ENCODE peak calls at places on chromosomes 5 and 9, in five cellular contexts. S is HCT116, D is H1, K is GM12878, E is K562. B is an unnamed sample.
A peak's percentile ranks its signal among the peaks of the same experiment; 100 is the strongest.

GRCh38 chr9:91163773-91164471 is 197.8 kb downstream of the AUH start:
- DNase-seq in S (no peak), D (no peak), K (no peak), E (no peak), B (no peak)

GRCh38 chr9:106921341-106921899 is 58.5 kb downstream of the ZNF462 start:
- DNase-seq in S (peak; percentile 23), D (no peak), K (no peak), E (no peak), B (no peak)

GRCh38 chr5:163205645-163206044 is 231.8 kb upstream of the CCNG1 start:
- DNase-seq in S (no peak), D (no peak), K (no peak), E (no peak), B (no peak)

GRCh38 chr5:142281012-142281374 is 43.8 kb downstream of the SPRY4 start:
- DNase-seq in S (no peak), D (no peak), K (no peak), E (no peak), B (no peak)

GRCh38 chr5:68290260-68290674 is 74.7 kb downstream of the PIK3R1 start:
- DNase-seq in S (no peak), D (no peak), K (no peak), E (peak; percentile 29), B (peak; percentile 28)

GRCh38 chr9:13113201-13113600 is 166.3 kb downstream of the MPDZ start:
- DNase-seq in S (no peak), D (no peak), K (no peak), E (no peak), B (no peak)

GRCh38 chr5:82952326-82952725 is 124.9 kb downstream of the TMEM167A start:
- DNase-seq in S (no peak), D (no peak), K (no peak), E (no peak), B (no peak)

GRCh38 chr5:172123269-172123692 is 64.7 kb downstream of the STK10 start:
- DNase-seq in S (no peak), D (no peak), K (no peak), E (no peak), B (no peak)

GRCh38 chr5:34452170-34452828 is 203.8 kb upstream of the RAI14 start:
- DNase-seq in S (peak; percentile 34), D (no peak), K (no peak), E (no peak), B (peak; percentile 81)

GRCh38 chr5:133996683-133997252 is 8.0 kb downstream of the VDAC1 start:
- DNase-seq in S (no peak), D (peak; percentile 67), K (no peak), E (peak; percentile 37), B (no peak)

GRCh38 chr9:96489482-96489979 is 39.6 kb downstream of the HABP4 start:
- DNase-seq in S (no peak), D (no peak), K (no peak), E (no peak), B (no peak)

GRCh38 chr9:119961774-119962408 is 592.7 kb upstream of the BRINP1 start:
- DNase-seq in S (peak; percentile 27), D (peak; percentile 91), K (no peak), E (peak; percentile 49), B (peak; percentile 76)

GRCh38 chr9:126704157-126704941 is 90.6 kb downstream of the LMX1B start:
- DNase-seq in S (peak; percentile 29), D (peak; percentile 47), K (no peak), E (peak; percentile 66), B (peak; percentile 54)

GRCh38 chr5:97231025-97231636 is 48.1 kb upstream of the RIOK2 start:
- DNase-seq in S (peak; percentile 54), D (no peak), K (peak; percentile 20), E (peak; percentile 30), B (peak; percentile 84)

GRCh38 chr9:136441191-136441680 is 1.6 kb upstream of the INPP5E start:
- DNase-seq in S (no peak), D (no peak), K (no peak), E (no peak), B (no peak)

GRCh38 chr5:145887976-145888574 is 15.3 kb upstream of the GRXCR2 start:
- DNase-seq in S (peak; percentile 60), D (peak; percentile 61), K (no peak), E (peak; percentile 56), B (peak; percentile 27)

GRCh38 chr9:135661801-135662560 is 1.1 kb upstream of the LCN9 start:
- DNase-seq in S (no peak), D (peak; percentile 35), K (no peak), E (no peak), B (no peak)

GRCh38 chr9:108416321-108416720 is 439.5 kb downstream of the ACTL7B start:
- DNase-seq in S (peak; percentile 15), D (no peak), K (no peak), E (no peak), B (peak; percentile 60)

GRCh38 chr5:88660947-88661869 is 221.8 kb downstream of the MEF2C start:
- DNase-seq in S (peak; percentile 68), D (peak; percentile 92), K (no peak), E (peak; percentile 40), B (no peak)

GRCh38 chr9:13755551-13755950 is 476.1 kb upstream of the MPDZ start:
- DNase-seq in S (no peak), D (no peak), K (no peak), E (no peak), B (no peak)

GRCh38 chr5:74556631-74557595 is 83.6 kb downstream of the ENC1 start:
- DNase-seq in S (no peak), D (no peak), K (no peak), E (no peak), B (peak; percentile 22)

GRCh38 chr5:14136228-14136627 is 6.9 kb upstream of the TRIO start:
- DNase-seq in S (no peak), D (no peak), K (no peak), E (no peak), B (no peak)

GRCh38 chr9:17744786-17745185 is 165.9 kb downstream of the SH3GL2 start:
- DNase-seq in S (no peak), D (no peak), K (no peak), E (no peak), B (peak; percentile 34)

GRCh38 chr5:96629774-96630173 is 32.4 kb upstream of the CAST start:
- DNase-seq in S (peak; percentile 22), D (no peak), K (no peak), E (no peak), B (no peak)

GRCh38 chr5:994272-994607 is 14.4 kb upstream of the NKD2 start:
- DNase-seq in S (no peak), D (no peak), K (no peak), E (no peak), B (no peak)

DNA sequence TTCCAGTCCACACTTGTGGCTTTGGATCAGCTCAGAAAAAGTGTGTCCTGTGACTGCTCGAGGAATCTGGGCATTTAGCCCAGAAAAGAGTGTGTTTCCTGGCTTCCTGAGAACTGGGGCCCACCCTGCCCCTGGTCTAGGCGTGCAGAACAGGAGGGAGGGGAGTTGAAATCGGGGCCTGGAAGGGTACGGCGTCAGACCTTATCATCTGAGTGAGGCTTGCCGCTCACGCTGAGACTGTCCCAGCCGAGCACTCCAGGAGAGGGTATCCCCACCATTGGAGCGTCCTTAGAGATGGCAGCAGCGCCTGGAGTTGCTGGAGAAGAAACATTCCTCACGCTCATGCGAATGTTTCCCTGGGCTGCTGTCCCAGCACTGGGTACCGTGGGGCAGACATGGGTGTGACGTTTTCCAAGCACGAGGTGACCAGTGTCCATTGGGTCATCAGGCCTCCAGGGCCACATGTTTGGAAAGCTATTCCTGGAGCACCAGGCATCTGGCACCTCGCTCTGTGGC is 22.5 kb downstream of the NEK6 start:
- DNase-seq in S (no peak), D (no peak), K (no peak), E (no peak), B (no peak)
- TF ChIP-seq JUND in S (no peak), D (no peak), K (no peak), E (no peak), B (no peak)

DNA sequence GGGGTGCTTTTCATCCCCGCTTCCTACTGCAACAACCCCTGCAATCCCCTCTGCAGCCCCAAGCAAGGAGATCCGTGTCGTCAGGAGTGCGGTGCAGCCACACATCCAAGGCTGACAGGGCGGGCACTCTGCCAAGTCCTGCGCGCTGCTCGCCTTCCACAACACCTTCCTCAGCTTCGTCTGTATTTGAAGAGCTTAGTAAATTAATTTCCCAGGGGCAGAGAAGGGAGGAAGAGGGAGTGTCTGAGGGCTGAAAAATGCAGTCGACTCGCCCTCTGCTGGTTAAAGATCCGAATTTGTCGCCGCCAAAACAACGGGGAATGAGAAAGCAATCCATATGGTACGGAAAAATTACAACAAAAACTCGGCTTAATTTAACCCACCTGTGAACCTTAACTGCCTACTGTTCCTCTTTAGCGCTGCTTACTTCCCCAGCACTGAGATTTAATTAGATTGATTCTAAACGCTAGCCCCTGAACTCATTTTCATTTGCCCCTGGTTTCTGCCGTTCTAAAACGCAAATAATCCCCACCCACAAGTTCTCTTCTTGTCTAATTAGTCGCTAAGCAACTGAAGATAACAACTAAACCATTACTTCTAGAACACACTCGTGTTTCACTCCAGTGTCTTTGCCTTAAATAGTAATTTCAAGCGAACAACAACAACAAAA is 10.9 kb upstream of the PCDHB1 start:
- DNase-seq in S (peak; percentile 69), D (peak; percentile 81), K (no peak), E (no peak), B (peak; percentile 91)
- TF ChIP-seq JUND in S (no peak), D (no peak), K (no peak), E (no peak), B (no peak)

GRCh38 chr9:34988218-34989055 is 1.1 kb upstream of the DNAJB5 start:
- DNase-seq in S (no peak), D (no peak), K (no peak), E (peak; percentile 36), B (no peak)
- TF ChIP-seq JUND in S (no peak), D (no peak), K (no peak), E (no peak), B (no peak)

GRCh38 chr5:159855476-159856157 is 60.7 kb upstream of the ADRA1B start:
- DNase-seq in S (no peak), D (no peak), K (no peak), E (no peak), B (no peak)
- TF ChIP-seq JUND in S (no peak), D (no peak), K (no peak), E (no peak), B (no peak)